ENCODE peak calls at places on chromosome 22, in nine cellular contexts. J is AG09309, R is HFF-Myc, W is retinal pigment epithelial cell, S is brain microvascular endothelial cell, X is cardiac muscle cell, K is GM06990, I is heart left ventricle, G is cardiac fibroblast. M is an unnamed sample.

GRCh38 chr22:41699264-41700104 is at the start of gene MEI1:
- DNase-seq in G (peak; percentile 72), J (no peak), I (peak; percentile 96), R (peak; percentile 45), W (no peak), S (peak; percentile 38), K (peak; percentile 78), X (no peak), M (peak; percentile 70)

GRCh38 chr22:45503816-45504702 is 1.4 kb downstream of the FBLN1 start:
- DNase-seq in J (no peak), G (peak; percentile 55), S (peak; percentile 50), X (no peak), R (no peak), K (no peak), W (no peak), I (peak; percentile 69), M (peak; percentile 64)

GRCh38 chr22:31212783-31213626 is 907 bp downstream of the LIMK2 start:
- DNase-seq in W (no peak), I (no peak), G (no peak), S (no peak), K (no peak), X (no peak), R (no peak), J (no peak), M (no peak)

GRCh38 chr22:35835998-35836691 is 118.5 kb downstream of the APOL5 start:
- DNase-seq in S (peak; percentile 78), K (no peak), R (peak; percentile 93), X (peak; percentile 57), W (peak; percentile 54), G (peak; percentile 85), J (peak; percentile 83), I (peak; percentile 55), M (peak; percentile 79)

GRCh38 chr22:39662677-39663034 is 92.1 kb downstream of the CACNA1I start:
- DNase-seq in R (no peak), W (no peak), X (no peak), S (no peak), I (no peak), J (no peak), G (no peak), K (no peak), M (no peak)

GRCh38 chr22:37639771-37640590 is 512 bp downstream of the SH3BP1 start:
- DNase-seq in W (no peak), G (no peak), K (no peak), J (no peak), R (no peak), X (no peak), S (no peak), I (no peak), M (no peak)

GRCh38 chr22:50398698-50399648 is 55.8 kb downstream of the PPP6R2 start:
- DNase-seq in K (no peak), S (no peak), G (no peak), X (no peak), J (no peak), W (no peak), R (no peak), I (peak; percentile 18), M (peak; percentile 14)

GRCh38 chr22:49077586-49077985 is 750.1 kb downstream of the BRD1 start:
- DNase-seq in J (no peak), K (no peak), S (no peak), W (no peak), R (no peak), I (no peak), X (no peak), G (no peak), M (no peak)

GRCh38 chr22:37059876-37060449 is 8.4 kb downstream of the KCTD17 start:
- DNase-seq in K (no peak), X (no peak), G (no peak), S (no peak), I (no peak), R (no peak), J (no peak), W (no peak), M (no peak)

GRCh38 chr22:27802389-27803079 is 978 bp upstream of the MN1 start:
- DNase-seq in R (no peak), G (no peak), I (peak; percentile 65), K (no peak), X (no peak), J (no peak), S (no peak), W (no peak), M (peak; percentile 3)

GRCh38 chr22:44535362-44536095 is 37.5 kb upstream of the RTL6 start:
- DNase-seq in J (no peak), R (no peak), G (no peak), K (no peak), S (no peak), X (no peak), W (no peak), I (no peak), M (no peak)

GRCh38 chr22:23519442-23520177 is 60.5 kb downstream of the IGLL1 start:
- DNase-seq in R (no peak), K (no peak), G (no peak), I (peak; percentile 54), W (no peak), S (no peak), J (no peak), X (no peak), M (no peak)

GRCh38 chr22:23520875-23521441 is 59.1 kb downstream of the IGLL1 start:
- DNase-seq in K (no peak), I (peak; percentile 66), X (no peak), W (no peak), J (no peak), G (peak; percentile 14), R (no peak), S (peak; percentile 17), M (peak; percentile 22)

GRCh38 chr22:23516304-23516703 is 63.8 kb downstream of the IGLL1 start:
- DNase-seq in X (no peak), W (no peak), K (no peak), J (no peak), G (no peak), R (no peak), S (no peak), I (no peak), M (no peak)

GRCh38 chr22:23517804-23518380 is 62.2 kb downstream of the IGLL1 start:
- DNase-seq in R (no peak), G (no peak), X (no peak), J (no peak), I (no peak), S (no peak), W (no peak), K (no peak), M (no peak)

DNA sequence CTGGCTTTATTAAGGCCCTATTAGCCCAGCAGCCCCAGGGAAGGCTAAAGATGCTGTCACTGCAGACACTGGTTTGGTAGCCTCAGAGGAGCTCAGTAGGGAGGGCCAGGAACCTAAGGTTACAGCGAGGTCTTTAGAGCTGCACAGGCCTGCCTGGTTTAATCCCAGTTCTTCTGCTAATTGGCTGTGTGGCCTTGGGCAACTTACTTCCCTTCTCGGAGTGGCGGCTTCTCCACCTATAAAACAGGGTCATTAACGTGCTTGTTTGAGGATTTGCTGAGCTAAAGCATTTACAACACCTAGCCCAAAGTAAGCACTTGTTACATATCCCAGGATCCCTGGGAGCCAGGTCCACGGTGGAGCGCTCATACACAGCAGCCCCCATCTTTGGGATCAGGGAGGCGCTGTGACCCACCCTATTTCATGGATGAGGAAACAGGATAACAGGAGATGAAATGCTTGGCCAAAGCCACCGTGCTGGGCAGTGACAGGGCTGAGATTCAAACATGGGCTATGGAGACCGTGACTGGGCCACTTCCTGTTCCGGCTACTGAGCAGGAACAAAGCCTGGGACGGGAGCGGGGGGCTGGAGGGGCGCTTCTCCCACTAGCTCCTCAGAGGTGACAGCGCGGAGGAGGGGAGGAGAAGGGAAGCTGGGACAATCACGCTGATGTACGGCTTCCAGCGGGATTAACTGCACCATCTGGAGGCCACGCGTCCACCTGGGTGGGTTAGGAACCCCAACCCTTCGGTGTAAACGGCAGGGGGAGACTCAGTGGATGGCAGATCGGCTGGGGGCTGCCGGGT is 61.5 kb downstream of the IGLL1 start:
- DNase-seq in S (no peak), J (no peak), R (no peak), G (no peak), I (peak; percentile 44), X (no peak), W (no peak), K (no peak), M (no peak)
- H3K4me3 ChIP-seq in S (no peak overlapping the region), J (no peak overlapping the region), R (no peak overlapping the region), G (no peak overlapping the region), I (no peak overlapping the region), X (no peak overlapping the region), W (no peak overlapping the region), K (no peak overlapping the region), M (no peak overlapping the region)

GRCh38 chr22:46992121-46992731 is 229.8 kb downstream of the TBC1D22A start:
- DNase-seq in J (no peak), I (no peak), G (no peak), S (no peak), K (no peak), X (no peak), W (no peak), R (no peak), M (no peak)

GRCh38 chr22:46991666-46992065 is 229.2 kb downstream of the TBC1D22A start:
- DNase-seq in W (no peak), G (no peak), J (no peak), R (no peak), K (no peak), X (no peak), I (no peak), S (no peak), M (no peak)

GRCh38 chr22:46993626-46994025 is 231.2 kb downstream of the TBC1D22A start:
- DNase-seq in S (no peak), J (no peak), X (no peak), W (no peak), R (no peak), I (no peak), G (no peak), K (no peak), M (no peak)

GRCh38 chr22:46994265-46994664 is 231.8 kb downstream of the TBC1D22A start:
- DNase-seq in S (no peak), X (no peak), W (no peak), J (no peak), G (no peak), K (no peak), I (peak; percentile 30), R (no peak), M (no peak)

GRCh38 chr22:46990937-46991520 is 228.6 kb downstream of the TBC1D22A start:
- DNase-seq in G (no peak), S (no peak), K (no peak), J (no peak), R (no peak), X (no peak), W (no peak), I (no peak), M (no peak)
- TF ChIP-seq CTCF in G (no peak), S (no peak), K (no peak), J (no peak), R (no peak), X (no peak), W (no peak), I (no peak), M (no peak)

GRCh38 chr22:26534166-26534855 is 22.0 kb upstream of the TFIP11 start:
- DNase-seq in I (no peak), X (no peak), G (no peak), K (no peak), J (no peak), R (no peak), S (no peak), W (no peak), M (no peak)
- H3K4me3 ChIP-seq in I (no peak overlapping the region), X (no peak overlapping the region), G (no peak overlapping the region), K (no peak overlapping the region), J (no peak overlapping the region), R (no peak overlapping the region), S (no peak overlapping the region), W (no peak overlapping the region), M (no peak overlapping the region)

GRCh38 chr22:43053176-43053575 is 36.0 kb downstream of the TTLL1 start:
- DNase-seq in X (no peak), W (no peak), S (no peak), G (peak; percentile 7), J (no peak), I (no peak), K (no peak), R (no peak), M (no peak)
- TF ChIP-seq CTCF in X (peak; percentile 17), W (peak; percentile 36), S (peak; percentile 44), G (peak; percentile 15), J (no peak), I (no peak), K (peak; percentile 25), R (peak; percentile 31), M (peak; percentile 19)